ENCODE peak calls at places on chromosome 22, in ten cellular contexts. A is IMR-90; X is activated CD8-positive, alpha-beta memory T cell treated with anti-CD3 and anti-CD28 coated beads, Interleukin-2, amount 50 U/mL, for 4 hours; Z is activated CD4-positive, alpha-beta T cell treated with anti-CD3 and anti-CD28 coated beads for 24 hours; G is thoracic aorta; R is right atrium auricular region; T is HTR-8/SVneo; U is B cell; W is GM19239; N is Panc1. C is an unnamed sample.
A peak's percentile ranks its signal among the peaks of the same experiment; 100 is the strongest.

GRCh38 chr22:38267086-38267485 is 5.7 kb downstream of the TMEM184B start:
- DNase-seq in N (no peak), T (no peak), R (peak; percentile 83), X (peak; percentile 24), U (no peak), A (peak; percentile 31), Z (no peak), W (no peak), G (no peak), C (no peak)

GRCh38 chr22:41222846-41223507 is 17.8 kb downstream of the CHADL start:
- DNase-seq in G (no peak), N (no peak), T (no peak), Z (no peak), W (no peak), X (no peak), R (no peak), A (no peak), U (no peak), C (no peak)

GRCh38 chr22:37896181-37896592 is 9.9 kb upstream of the MICALL1 start:
- DNase-seq in T (no peak), U (peak; percentile 69), R (no peak), Z (no peak), G (no peak), X (peak; percentile 19), A (peak; percentile 33), W (peak; percentile 78), N (no peak), C (peak; percentile 41)

GRCh38 chr22:39997939-39998726 is 3.4 kb downstream of the FAM83F start:
- DNase-seq in R (no peak), W (no peak), Z (no peak), A (peak; percentile 36), X (no peak), N (no peak), T (peak; percentile 56), G (no peak), U (no peak), C (no peak)

GRCh38 chr22:48233586-48233985 is 1471.1 kb downstream of the TBC1D22A start:
- DNase-seq in A (no peak), U (no peak), Z (no peak), G (no peak), R (no peak), N (no peak), X (no peak), W (no peak), T (no peak), C (no peak)

GRCh38 chr22:45919504-45920286 is 57.3 kb downstream of the WNT7B start:
- DNase-seq in Z (no peak), G (no peak), W (no peak), U (no peak), R (no peak), A (no peak), N (no peak), X (no peak), T (no peak), C (no peak)

GRCh38 chr22:39567135-39567946 is 3.2 kb upstream of the CACNA1I start:
- DNase-seq in R (no peak), Z (peak; percentile 20), X (peak; percentile 34), N (no peak), W (no peak), A (no peak), U (no peak), T (no peak), G (no peak), C (no peak)

GRCh38 chr22:41513391-41513790 is 30.9 kb downstream of the POLR3H start:
- DNase-seq in Z (no peak), A (no peak), G (no peak), N (no peak), R (no peak), X (no peak), T (no peak), W (no peak), U (no peak), C (no peak)

GRCh38 chr22:17213976-17214375 is 5.3 kb downstream of the ADA2 start:
- DNase-seq in R (peak; percentile 73), U (no peak), G (no peak), T (no peak), Z (peak; percentile 19), X (peak; percentile 40), A (peak; percentile 3), N (no peak), W (no peak), C (no peak)

GRCh38 chr22:27873476-27873875 is 45.6 kb downstream of the PITPNB start:
- DNase-seq in W (no peak), U (no peak), T (no peak), Z (no peak), G (no peak), X (no peak), N (no peak), R (no peak), A (no peak), C (no peak)

GRCh38 chr22:34804588-34804987 is 261.4 kb upstream of the ISX start:
- DNase-seq in N (no peak), U (no peak), Z (no peak), R (no peak), X (no peak), G (no peak), A (no peak), W (no peak), T (no peak), C (no peak)

GRCh38 chr22:46830001-46830715 is 67.7 kb downstream of the TBC1D22A start:
- DNase-seq in U (no peak), Z (no peak), W (no peak), R (peak; percentile 71), N (no peak), A (peak; percentile 52), T (no peak), G (no peak), X (no peak), C (no peak)

GRCh38 chr22:22713416-22713815 is 69.0 kb downstream of the GGTLC2 start:
- DNase-seq in N (no peak), U (no peak), G (no peak), R (no peak), A (no peak), T (no peak), W (no peak), X (no peak), Z (no peak), C (no peak)

GRCh38 chr22:39242809-39243442 is 1.9 kb downstream of the PDGFB start:
- DNase-seq in W (no peak), G (no peak), T (no peak), N (no peak), X (peak; percentile 43), Z (no peak), U (peak; percentile 74), R (no peak), A (no peak), C (no peak)

GRCh38 chr22:39603345-39603744 is 32.8 kb downstream of the CACNA1I start:
- DNase-seq in U (no peak), N (no peak), Z (no peak), W (no peak), T (no peak), G (no peak), A (no peak), X (no peak), R (no peak), C (no peak)

GRCh38 chr22:49063040-49063329 is 764.7 kb downstream of the BRD1 start:
- DNase-seq in X (no peak), W (no peak), Z (no peak), T (no peak), R (no peak), U (no peak), N (no peak), A (no peak), G (no peak), C (no peak)

GRCh38 chr22:41746563-41747400 is 47.5 kb downstream of the MEI1 start:
- DNase-seq in U (peak; percentile 63), A (peak; percentile 76), N (peak; percentile 66), T (peak; percentile 79), Z (peak; percentile 28), X (peak; percentile 45), G (peak; percentile 15), R (peak; percentile 69), W (peak; percentile 47), C (peak; percentile 57)

GRCh38 chr22:45476814-45477213 is 25.9 kb upstream of the FBLN1 start:
- DNase-seq in U (no peak), G (no peak), X (no peak), W (no peak), T (no peak), Z (no peak), R (no peak), A (no peak), N (no peak), C (no peak)

GRCh38 chr22:21837184-21837979 is 30.1 kb downstream of the MAPK1 start:
- DNase-seq in X (no peak), G (no peak), T (peak; percentile 41), U (no peak), A (peak; percentile 91), R (no peak), N (no peak), W (no peak), Z (no peak), C (no peak)

GRCh38 chr22:38645430-38645829 is 10.8 kb downstream of the FAM227A start:
- DNase-seq in U (no peak), G (no peak), Z (no peak), X (no peak), W (no peak), T (no peak), N (no peak), A (no peak), R (no peak), C (no peak)

GRCh38 chr22:44616461-44616860 is 85.5 kb upstream of the PRR5 start:
- DNase-seq in N (no peak), Z (no peak), G (no peak), U (no peak), T (no peak), W (no peak), R (no peak), A (no peak), X (no peak), C (no peak)